ENCODE peak calls at places on chromosomes 7 and 10, in nine cellular contexts. One of them, this sample, is unnamed.

GRCh38 chr7:127337581-127337980 is 54.9 kb downstream of the ZNF800 start:
- DNase-seq in hypothalamus: no peak
- DNase-seq in H9: no peak
- DNase-seq in amniotic stem cell: no peak
- DNase-seq in stimulated activated naive CD4-positive, alpha-beta T cell: no peak
- DNase-seq in small intestine: no peak
- DNase-seq in stimulated activated CD4-positive, alpha-beta T cell treated with anti-CD3 and anti-CD28 coated beads, Interleukin-1b, Interleukin-23, amount 100 ng/mL, for 4 hours: no peak
- DNase-seq in T-helper 9 cell: no peak
- DNase-seq in HT-29: no peak
- DNase-seq in this sample: no peak

GRCh38 chr10:73386583-73386982 is 27.3 kb downstream of the ANXA7 start:
- DNase-seq in hypothalamus: no peak
- DNase-seq in H9: no peak
- DNase-seq in amniotic stem cell: no peak
- DNase-seq in stimulated activated naive CD4-positive, alpha-beta T cell: no peak
- DNase-seq in small intestine: peak; percentile 2
- DNase-seq in stimulated activated CD4-positive, alpha-beta T cell treated with anti-CD3 and anti-CD28 coated beads, Interleukin-1b, Interleukin-23, amount 100 ng/mL, for 4 hours: no peak
- DNase-seq in T-helper 9 cell: no peak
- DNase-seq in HT-29: no peak
- DNase-seq in this sample: no peak

GRCh38 chr7:55535637-55536016 is 36.7 kb downstream of the VOPP1 start:
- DNase-seq in hypothalamus: no peak
- DNase-seq in H9: no peak
- DNase-seq in amniotic stem cell: no peak
- DNase-seq in stimulated activated naive CD4-positive, alpha-beta T cell: no peak
- DNase-seq in small intestine: no peak
- DNase-seq in stimulated activated CD4-positive, alpha-beta T cell treated with anti-CD3 and anti-CD28 coated beads, Interleukin-1b, Interleukin-23, amount 100 ng/mL, for 4 hours: no peak
- DNase-seq in T-helper 9 cell: no peak
- DNase-seq in HT-29: no peak
- DNase-seq in this sample: no peak

GRCh38 chr7:105654994-105655900 is 74.0 kb upstream of the EFCAB10 start:
- DNase-seq in hypothalamus: no peak
- DNase-seq in H9: peak; percentile 86
- DNase-seq in amniotic stem cell: no peak
- DNase-seq in stimulated activated naive CD4-positive, alpha-beta T cell: no peak
- DNase-seq in small intestine: no peak
- DNase-seq in stimulated activated CD4-positive, alpha-beta T cell treated with anti-CD3 and anti-CD28 coated beads, Interleukin-1b, Interleukin-23, amount 100 ng/mL, for 4 hours: no peak
- DNase-seq in T-helper 9 cell: no peak
- DNase-seq in HT-29: peak; percentile 29
- DNase-seq in this sample: no peak

GRCh38 chr7:3592438-3593134 is 291.5 kb downstream of the SDK1 start:
- DNase-seq in hypothalamus: no peak
- DNase-seq in H9: no peak
- DNase-seq in amniotic stem cell: no peak
- DNase-seq in stimulated activated naive CD4-positive, alpha-beta T cell: no peak
- DNase-seq in small intestine: peak; percentile 65
- DNase-seq in stimulated activated CD4-positive, alpha-beta T cell treated with anti-CD3 and anti-CD28 coated beads, Interleukin-1b, Interleukin-23, amount 100 ng/mL, for 4 hours: no peak
- DNase-seq in T-helper 9 cell: no peak
- DNase-seq in HT-29: no peak
- DNase-seq in this sample: no peak

GRCh38 chr10:128150045-128150493 is 23.8 kb upstream of the MKI67 start:
- DNase-seq in hypothalamus: no peak
- DNase-seq in H9: peak; percentile 78
- DNase-seq in amniotic stem cell: no peak
- DNase-seq in stimulated activated naive CD4-positive, alpha-beta T cell: peak; percentile 70
- DNase-seq in small intestine: peak; percentile 79
- DNase-seq in stimulated activated CD4-positive, alpha-beta T cell treated with anti-CD3 and anti-CD28 coated beads, Interleukin-1b, Interleukin-23, amount 100 ng/mL, for 4 hours: peak; percentile 75
- DNase-seq in T-helper 9 cell: peak; percentile 75
- DNase-seq in HT-29: no peak
- DNase-seq in this sample: peak; percentile 17

GRCh38 chr10:33669861-33670385 is 335.5 kb upstream of the NRP1 start:
- DNase-seq in hypothalamus: no peak
- DNase-seq in H9: no peak
- DNase-seq in amniotic stem cell: no peak
- DNase-seq in stimulated activated naive CD4-positive, alpha-beta T cell: no peak
- DNase-seq in small intestine: no peak
- DNase-seq in stimulated activated CD4-positive, alpha-beta T cell treated with anti-CD3 and anti-CD28 coated beads, Interleukin-1b, Interleukin-23, amount 100 ng/mL, for 4 hours: no peak
- DNase-seq in T-helper 9 cell: no peak
- DNase-seq in HT-29: no peak
- DNase-seq in this sample: no peak

GRCh38 chr7:34143397-34143796 is 238.1 kb downstream of the BMPER start:
- DNase-seq in hypothalamus: no peak
- DNase-seq in H9: no peak
- DNase-seq in amniotic stem cell: no peak
- DNase-seq in stimulated activated naive CD4-positive, alpha-beta T cell: no peak
- DNase-seq in small intestine: no peak
- DNase-seq in stimulated activated CD4-positive, alpha-beta T cell treated with anti-CD3 and anti-CD28 coated beads, Interleukin-1b, Interleukin-23, amount 100 ng/mL, for 4 hours: no peak
- DNase-seq in T-helper 9 cell: no peak
- DNase-seq in HT-29: no peak
- DNase-seq in this sample: no peak

GRCh38 chr10:88219753-88220152 is 356.3 kb downstream of the PTEN start:
- DNase-seq in hypothalamus: no peak
- DNase-seq in H9: no peak
- DNase-seq in amniotic stem cell: no peak
- DNase-seq in stimulated activated naive CD4-positive, alpha-beta T cell: no peak
- DNase-seq in small intestine: no peak
- DNase-seq in stimulated activated CD4-positive, alpha-beta T cell treated with anti-CD3 and anti-CD28 coated beads, Interleukin-1b, Interleukin-23, amount 100 ng/mL, for 4 hours: no peak
- DNase-seq in T-helper 9 cell: no peak
- DNase-seq in HT-29: no peak
- DNase-seq in this sample: no peak

This sample was measured in occipital lobe.